ENCODE peak calls at places on chromosomes 1 and 21, in seven cellular contexts. D is RWPE1; R is amygdala; B is stimulated activated CD8-positive, alpha-beta memory T cell treated with anti-CD3 and anti-CD28 coated beads, Interleukin-2, amount 100 ng/mL, for 1 hour; G is endothelial cell; X is hepatocyte; A is naive thymus-derived CD8-positive, alpha-beta T cell. H is an unnamed sample.

GRCh38 chr1:11963622-11964021 is 16.6 kb upstream of the MFN2 start:
- DNase-seq in D (no peak), R (no peak), B (no peak), G (no peak), X (no peak), A (no peak), H (no peak)

GRCh38 chr1:200445213-200445612 is 35.4 kb upstream of the ZNF281 start:
- DNase-seq in D (peak), R (no peak), B (no peak), G (no peak), X (no peak), A (no peak), H (no peak)

GRCh38 chr21:45457161-45457831 is 52.3 kb downstream of the COL18A1 start:
- DNase-seq in D (no peak), R (no peak), B (no peak), G (no peak), X (no peak), A (no peak), H (no peak)

GRCh38 chr1:59657873-59658465 is 156.8 kb upstream of the HOOK1 start:
- DNase-seq in D (no peak), R (no peak), B (no peak), G (no peak), X (no peak), A (no peak), H (no peak)

GRCh38 chr21:42429856-42430255 is 26.2 kb downstream of the UBASH3A start:
- DNase-seq in D (no peak), R (no peak), B (no peak), G (peak), X (peak), A (no peak), H (no peak)

GRCh38 chr1:17059391-17060128 is 5.7 kb upstream of the SDHB start:
- DNase-seq in D (peak), R (peak), B (no peak), G (peak), X (peak), A (no peak), H (no peak)

GRCh38 chr1:218436997-218437396 is 91.9 kb downstream of the TGFB2 start:
- DNase-seq in D (no peak), R (no peak), B (no peak), G (no peak), X (no peak), A (no peak), H (no peak)

GRCh38 chr1:199335496-199335895 is 692.0 kb upstream of the NR5A2 start:
- DNase-seq in D (no peak), R (no peak), B (no peak), G (no peak), X (no peak), A (no peak), H (no peak)

GRCh38 chr1:185871627-185872150 is 137.5 kb downstream of the HMCN1 start:
- DNase-seq in D (no peak), R (no peak), B (no peak), G (no peak), X (no peak), A (no peak), H (no peak)

GRCh38 chr1:109931189-109931672 is 20.6 kb downstream of the CSF1 start:
- DNase-seq in D (no peak), R (peak), B (no peak), G (peak), X (peak), A (no peak), H (no peak)

GRCh38 chr1:46477153-46477929 is 12.3 kb upstream of the DMBX1 start:
- DNase-seq in D (peak), R (peak), B (peak), G (peak), X (peak), A (peak), H (peak)

GRCh38 chr1:103525114-103525606 is 339 bp upstream of the RNPC3 start:
- DNase-seq in D (peak), R (no peak), B (no peak), G (no peak), X (peak), A (no peak), H (no peak)

GRCh38 chr1:61524206-61524605 is 200.7 kb downstream of the TM2D1 start:
- DNase-seq in D (no peak), R (no peak), B (no peak), G (no peak), X (no peak), A (no peak), H (no peak)

GRCh38 chr1:170533331-170533730 is 1.4 kb downstream of the GORAB start:
- DNase-seq in D (no peak), R (no peak), B (no peak), G (no peak), X (no peak), A (no peak), H (no peak)

GRCh38 chr21:46002841-46003574 is 21.4 kb downstream of the COL6A1 start:
- DNase-seq in D (no peak), R (no peak), B (no peak), G (no peak), X (no peak), A (peak), H (peak)

GRCh38 chr1:32414186-32414886 is 20.1 kb upstream of the BSDC1 start:
- DNase-seq in D (no peak), R (no peak), B (no peak), G (no peak), X (no peak), A (no peak), H (no peak)

GRCh38 chr1:236009857-236010256 is 55.0 kb downstream of the NID1 start:
- DNase-seq in D (peak), R (no peak), B (no peak), G (no peak), X (no peak), A (no peak), H (no peak)

GRCh38 chr1:167095368-167095767 is 1.5 kb downstream of the STYXL2 start:
- DNase-seq in D (peak), R (no peak), B (no peak), G (no peak), X (no peak), A (no peak), H (no peak)

GRCh38 chr1:69569281-69569970 is 1.7 kb downstream of the LRRC7 start:
- DNase-seq in D (no peak), R (peak), B (no peak), G (peak), X (no peak), A (no peak), H (no peak)

GRCh38 chr1:235734335-235734734 is 84.8 kb upstream of the GNG4 start:
- DNase-seq in D (no peak), R (no peak), B (no peak), G (no peak), X (no peak), A (no peak), H (no peak)

GRCh38 chr1:201495447-201496295 is 11.3 kb downstream of the CSRP1 start:
- DNase-seq in D (peak), R (peak), B (no peak), G (no peak), X (peak), A (no peak), H (no peak)

GRCh38 chr1:27116210-27116609 is 38.7 kb downstream of the SLC9A1 start:
- DNase-seq in D (no peak), R (no peak), B (no peak), G (no peak), X (no peak), A (no peak), H (no peak)

GRCh38 chr1:30522031-30523004 is 201.1 kb downstream of the MATN1 start:
- DNase-seq in D (no peak), R (no peak), B (no peak), G (no peak), X (peak), A (no peak), H (no peak)

GRCh38 chr1:23371987-23372386 is 2.4 kb upstream of the ZNF436 start:
- DNase-seq in D (no peak), R (no peak), B (no peak), G (no peak), X (no peak), A (no peak), H (no peak)

GRCh38 chr1:242522304-242522945 is 2.1 kb downstream of the PLD5 start:
- DNase-seq in D (peak), R (no peak), B (no peak), G (no peak), X (no peak), A (no peak), H (no peak)

GRCh38 chr1:157113116-157113515 is 13.5 kb upstream of the ETV3L start:
- DNase-seq in D (no peak), R (no peak), B (no peak), G (no peak), X (no peak), A (no peak), H (no peak)

GRCh38 chr1:245807954-245808719 is 653.4 kb downstream of the KIF26B start:
- DNase-seq in D (no peak), R (no peak), B (no peak), G (no peak), X (no peak), A (no peak), H (no peak)

GRCh38 chr1:160741092-160741501 is 2.0 kb downstream of the SLAMF7 start:
- DNase-seq in D (no peak), R (no peak), B (no peak), G (no peak), X (no peak), A (no peak), H (peak)

GRCh38 chr1:20702416-20702815 is 15.4 kb downstream of the KIF17 start:
- DNase-seq in D (no peak), R (no peak), B (no peak), G (no peak), X (no peak), A (no peak), H (no peak)

GRCh38 chr1:46301406-46302090 is 1.9 kb downstream of the LRRC41 start:
- DNase-seq in D (no peak), R (peak), B (no peak), G (peak), X (peak), A (peak), H (peak)

GRCh38 chr1:151981178-151981525 is 12.5 kb downstream of the S100A10 start:
- DNase-seq in D (no peak), R (no peak), B (no peak), G (no peak), X (no peak), A (no peak), H (no peak)

GRCh38 chr1:176601358-176601757 is 138.4 kb downstream of the PAPPA2 start:
- DNase-seq in D (no peak), R (no peak), B (no peak), G (no peak), X (peak), A (no peak), H (no peak)

H was measured in activated gamma-delta T cell treated with Interleukin-2 at 50 U/mL for 16 hours.